ENCODE peak calls at places on chromosomes 16 and 17, in six cellular contexts. B is gastrocnemius medialis, D is uterus, H is IMR-90, U is heart left ventricle, L is kidney. Y is an unnamed sample.
A peak's percentile ranks its signal among the peaks of the same experiment; 100 is the strongest.

GRCh38 chr17:45131616-45132301 is 556 bp downstream of the PLCD3 start:
- DNase-seq in B (no peak), D (peak; percentile 67), H (no peak), U (peak; percentile 64), L (peak; percentile 88), Y (no peak)

GRCh38 chr17:12349297-12349696 is 316.4 kb upstream of the MYOCD start:
- DNase-seq in B (no peak), D (no peak), H (peak; percentile 59), U (no peak), L (no peak), Y (no peak)

GRCh38 chr17:75178453-75178852 is 4.3 kb downstream of the SUMO2 start:
- DNase-seq in B (no peak), D (no peak), H (no peak), U (no peak), L (no peak), Y (no peak)

GRCh38 chr16:71788578-71788977 is 20.1 kb downstream of the AP1G1 start:
- DNase-seq in B (no peak), D (no peak), H (no peak), U (no peak), L (no peak), Y (no peak)

GRCh38 chr17:3771140-3771539 is 29.8 kb downstream of the ITGAE start:
- DNase-seq in B (no peak), D (no peak), H (no peak), U (no peak), L (peak; percentile 45), Y (no peak)

GRCh38 chr17:36888236-36888957 is 48.9 kb upstream of the LHX1 start:
- DNase-seq in B (no peak), D (no peak), H (no peak), U (no peak), L (no peak), Y (no peak)

GRCh38 chr17:58316260-58316960 is 12.2 kb downstream of the TSPOAP1 start:
- DNase-seq in B (no peak), D (no peak), H (no peak), U (peak; percentile 9), L (peak; percentile 59), Y (peak; percentile 50)

GRCh38 chr16:68992521-68992920 is 112.9 kb upstream of the HAS3 start:
- DNase-seq in B (no peak), D (no peak), H (peak; percentile 86), U (no peak), L (no peak), Y (no peak)

GRCh38 chr17:33291248-33292183 is 1.6 kb downstream of the ASIC2 start:
- DNase-seq in B (no peak), D (no peak), H (peak; percentile 31), U (no peak), L (peak; percentile 80), Y (no peak)

GRCh38 chr17:6567528-6568185 is 11.3 kb upstream of the PITPNM3 start:
- DNase-seq in B (no peak), D (no peak), H (no peak), U (no peak), L (no peak), Y (no peak)

GRCh38 chr17:45580914-45581313 is 90.4 kb upstream of the PLEKHM1 start:
- DNase-seq in B (no peak), D (no peak), H (no peak), U (no peak), L (no peak), Y (no peak)

GRCh38 chr17:73589096-73589980 is 54.9 kb downstream of the SDK2 start:
- DNase-seq in B (no peak), D (no peak), H (no peak), U (no peak), L (no peak), Y (no peak)

GRCh38 chr16:85881436-85881835 is 17.5 kb upstream of the IRF8 start:
- DNase-seq in B (no peak), D (no peak), H (no peak), U (no peak), L (no peak), Y (no peak)

GRCh38 chr16:2740476-2740875 is 12.0 kb upstream of the SRRM2 start:
- DNase-seq in B (no peak), D (no peak), H (no peak), U (no peak), L (peak; percentile 35), Y (no peak)

GRCh38 chr16:11078812-11079459 is 134.6 kb downstream of the CLEC16A start:
- DNase-seq in B (no peak), D (peak; percentile 86), H (peak; percentile 83), U (no peak), L (no peak), Y (no peak)

GRCh38 chr16:1501630-1502029 is 8.5 kb downstream of the TELO2 start:
- DNase-seq in B (no peak), D (no peak), H (no peak), U (no peak), L (no peak), Y (no peak)

GRCh38 chr17:81440511-81441244 is 45.4 kb downstream of the BAHCC1 start:
- DNase-seq in B (no peak), D (no peak), H (no peak), U (no peak), L (no peak), Y (no peak)

GRCh38 chr16:27636453-27637200 is 86.7 kb downstream of the KATNIP start:
- DNase-seq in B (no peak), D (no peak), H (no peak), U (no peak), L (no peak), Y (no peak)

GRCh38 chr16:66250686-66251405 is 115.6 kb upstream of the CDH5 start:
- DNase-seq in B (peak; percentile 45), D (peak; percentile 85), H (peak; percentile 73), U (peak; percentile 69), L (peak; percentile 73), Y (no peak)

GRCh38 chr17:78127888-78128615 is 503 bp downstream of the TMC6 start:
- DNase-seq in B (no peak), D (no peak), H (no peak), U (no peak), L (peak; percentile 89), Y (no peak)

GRCh38 chr17:65589321-65589720 is 27.9 kb upstream of the AXIN2 start:
- DNase-seq in B (no peak), D (no peak), H (no peak), U (no peak), L (peak; percentile 29), Y (no peak)

GRCh38 chr17:78125976-78126894 is 2.3 kb downstream of the TMC6 start:
- DNase-seq in B (no peak), D (no peak), H (no peak), U (peak; percentile 75), L (no peak), Y (no peak)

GRCh38 chr17:51144266-51145022 is 8.9 kb upstream of the NME1 start:
- DNase-seq in B (no peak), D (no peak), H (no peak), U (no peak), L (no peak), Y (no peak)

GRCh38 chr17:65287040-65287439 is 149.9 kb downstream of the RGS9 start:
- DNase-seq in B (no peak), D (no peak), H (peak; percentile 43), U (no peak), L (no peak), Y (no peak)

GRCh38 chr17:4549781-4550533 is 5.2 kb downstream of the MYBBP1A start:
- DNase-seq in B (no peak), D (no peak), H (no peak), U (no peak), L (peak; percentile 70), Y (no peak)

GRCh38 chr17:64020068-64020766 is at the start of gene ICAM2:
- DNase-seq in B (peak; percentile 37), D (peak; percentile 33), H (no peak), U (peak; percentile 83), L (peak; percentile 89), Y (no peak)

GRCh38 chr16:65254144-65254543 is 132.3 kb upstream of the CDH11 start:
- DNase-seq in B (no peak), D (no peak), H (no peak), U (no peak), L (no peak), Y (no peak)

GRCh38 chr16:66844342-66845079 is at the start of gene CA7:
- DNase-seq in B (no peak), D (peak; percentile 12), H (no peak), U (no peak), L (peak; percentile 76), Y (no peak)

GRCh38 chr17:43830510-43831145 is 2.3 kb downstream of the MPP3 start:
- DNase-seq in B (no peak), D (no peak), H (no peak), U (no peak), L (no peak), Y (no peak)

GRCh38 chr16:74560912-74561311 is 46.0 kb downstream of the GLG1 start:
- DNase-seq in B (no peak), D (no peak), H (no peak), U (no peak), L (no peak), Y (no peak)

GRCh38 chr16:87602821-87603683 is 744 bp downstream of the JPH3 start:
- DNase-seq in B (no peak), D (no peak), H (no peak), U (no peak), L (peak; percentile 58), Y (no peak)

GRCh38 chr16:8852534-8852933 is 16.3 kb downstream of the CARHSP1 start:
- DNase-seq in B (no peak), D (no peak), H (no peak), U (no peak), L (no peak), Y (no peak)
- H3K36me3 ChIP-seq in B (no peaks in the 10 kb centered on the region), D (no peaks in the 10 kb centered on the region), H (peaks cover 75% of the 10 kb centered on the region), U (peaks cover 63% of the 10 kb centered on the region), L (peaks cover 24% of the 10 kb centered on the region), Y (peaks cover 72% of the 10 kb centered on the region)

DNA sequence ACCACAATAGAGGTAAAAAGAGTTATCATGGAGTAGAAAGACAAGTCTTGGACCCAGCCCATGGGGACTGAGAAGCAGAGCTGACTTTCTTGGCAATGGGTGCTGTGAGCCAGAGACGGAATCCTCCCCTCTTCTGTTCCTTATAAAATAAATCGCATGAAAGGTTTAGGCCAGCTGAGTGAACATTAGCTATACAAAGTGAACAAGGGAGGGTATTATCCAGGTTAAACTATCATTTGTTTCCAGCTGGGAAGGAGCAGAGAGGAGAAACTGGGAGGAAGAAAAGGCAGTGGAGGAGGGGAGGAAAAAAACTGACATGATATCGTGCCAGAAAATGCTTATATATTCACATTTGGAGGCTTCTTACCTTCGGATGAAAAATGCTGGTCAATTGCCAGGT is 13.3 kb upstream of the PAFAH1B1 start:
- DNase-seq in B (no peak), D (no peak), H (no peak), U (no peak), L (no peak), Y (no peak)
- H3K27ac ChIP-seq in B (no peak overlapping the region), D (no peak overlapping the region), H (no peak overlapping the region), U (no peak overlapping the region), L (no peak overlapping the region), Y (no peak overlapping the region)

DNA sequence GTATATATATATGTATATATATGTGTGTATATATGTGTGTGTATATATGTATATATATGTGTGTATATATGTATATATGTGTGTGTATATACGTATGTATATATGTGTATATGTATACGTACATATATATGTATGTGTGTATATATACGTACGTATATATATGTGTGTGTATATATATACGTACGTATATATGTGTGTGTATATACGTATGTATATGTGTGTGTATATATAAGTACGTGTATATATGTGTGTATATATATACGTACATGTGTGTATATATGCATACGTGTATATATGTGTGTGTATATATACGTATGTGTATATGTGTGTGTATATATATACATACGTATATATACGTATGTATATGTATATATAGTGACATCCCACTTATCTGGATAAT is 154.4 kb downstream of the CDRT15L2 start:
- DNase-seq in B (no peak), D (no peak), H (no peak), U (no peak), L (no peak), Y (no peak)
- H3K36me3 ChIP-seq in B (no peaks in the 10 kb centered on the region), D (no peaks in the 10 kb centered on the region), H (no peaks in the 10 kb centered on the region), U (no peaks in the 10 kb centered on the region), L (no peaks in the 10 kb centered on the region), Y (no peaks in the 10 kb centered on the region)

GRCh38 chr17:60602385-60602742 is 2.4 kb downstream of the PPM1D start:
- DNase-seq in B (no peak), D (no peak), H (no peak), U (no peak), L (no peak), Y (no peak)
- H3K27ac ChIP-seq in B (peak overlapping the region; percentile 97), D (peak overlapping the region; percentile 100), H (peak overlapping the region; percentile 64), U (peak overlapping the region; percentile 100), L (no peak overlapping the region), Y (peak overlapping the region; percentile 98)